ENCODE peak calls at places on chromosomes 4 and X, in four cellular contexts. K is effector memory CD4-positive, alpha-beta T cell; A is AG04450; Y is head of caudate nucleus. V is an unnamed sample.

GRCh38 chr4:119873132-119873531 is 193.5 kb downstream of the MAD2L1 start:
- DNase-seq in A (no peak), Y (no peak), K (no peak), V (no peak)

GRCh38 chrX:123854329-123854728 is 5.5 kb upstream of the XIAP start:
- DNase-seq in A (no peak), Y (no peak), K (no peak), V (no peak)

GRCh38 chr4:170089743-170090666 is at the start of gene AADAT:
- DNase-seq in Y (peak), K (no peak), A (peak), V (no peak)

GRCh38 chr4:95212692-95213091 is 336.1 kb downstream of the UNC5C start:
- DNase-seq in A (no peak), K (no peak), Y (no peak), V (no peak)

GRCh38 chr4:89837385-89837995 is 529 bp upstream of the SNCA start:
- DNase-seq in Y (peak), K (no peak), A (no peak), V (no peak)

GRCh38 chrX:70478521-70478920 is 33.9 kb downstream of the DLG3 start:
- DNase-seq in K (no peak), A (no peak), Y (no peak), V (no peak)

GRCh38 chr4:23969635-23970034 is 79.8 kb upstream of the PPARGC1A start:
- DNase-seq in Y (no peak), A (no peak), K (no peak), V (no peak)

GRCh38 chr4:167248271-167248670 is 14.0 kb upstream of the SPOCK3 start:
- DNase-seq in A (no peak), K (no peak), Y (no peak), V (no peak)

GRCh38 chr4:7854697-7855370 is 84.8 kb downstream of the AFAP1 start:
- DNase-seq in Y (no peak), A (no peak), K (peak), V (peak)

GRCh38 chrX:23883737-23884354 is 23.9 kb downstream of the APOO start:
- DNase-seq in K (no peak), Y (no peak), A (no peak), V (no peak)

GRCh38 chrX:46354481-46354880 is 190.7 kb downstream of the ZNF674 start:
- DNase-seq in A (no peak), Y (no peak), K (no peak), V (no peak)

GRCh38 chr4:78565971-78566372 is 14.4 kb downstream of the ANXA3 start:
- DNase-seq in Y (no peak), A (no peak), K (no peak), V (no peak)

GRCh38 chr4:10343656-10344055 is 113.6 kb downstream of the ZNF518B start:
- DNase-seq in Y (no peak), A (no peak), K (no peak), V (no peak)

GRCh38 chrX:100928660-100929613 is at the start of gene XKRX:
- DNase-seq in A (no peak), Y (peak), K (no peak), V (no peak)

GRCh38 chr4:53854991-53855885 is 209.2 kb downstream of the CHIC2 start:
- DNase-seq in K (no peak), A (no peak), Y (no peak), V (no peak)

GRCh38 chr4:183098080-183098722 is 856 bp upstream of the WWC2 start:
- DNase-seq in A (no peak), Y (peak), K (no peak), V (no peak)

GRCh38 chr4:166836865-166837264 is 397.4 kb downstream of the SPOCK3 start:
- DNase-seq in Y (no peak), K (no peak), A (no peak), V (no peak)

GRCh38 chr4:147034372-147034771 is 88.7 kb upstream of the TTC29 start:
- DNase-seq in A (no peak), K (no peak), Y (no peak), V (no peak)

GRCh38 chr4:80240976-80241375 is 25.5 kb upstream of the FGF5 start:
- DNase-seq in Y (no peak), K (no peak), A (no peak), V (no peak)

GRCh38 chr4:5955201-5955821 is 62.4 kb upstream of the CRMP1 start:
- DNase-seq in K (no peak), Y (no peak), A (no peak), V (no peak)

GRCh38 chr4:36332023-36332781 is 50.8 kb downstream of the DTHD1 start:
- DNase-seq in K (no peak), A (no peak), Y (peak), V (no peak)

GRCh38 chr4:36288727-36289126 is 7.3 kb downstream of the DTHD1 start:
- DNase-seq in Y (no peak), K (no peak), A (no peak), V (no peak)

GRCh38 chr4:153159728-153160221 is 44.5 kb upstream of the TRIM2 start:
- DNase-seq in Y (no peak), A (no peak), K (no peak), V (no peak)

GRCh38 chr4:7014815-7015214 is 28.4 kb upstream of the TADA2B start:
- DNase-seq in K (no peak), A (no peak), Y (no peak), V (no peak)

GRCh38 chrX:41559662-41560061 is 112.5 kb downstream of the NYX start:
- DNase-seq in A (peak), Y (no peak), K (no peak), V (peak)

GRCh38 chr4:128145727-128146126 is 84.6 kb downstream of the LARP1B start:
- DNase-seq in Y (no peak), A (no peak), K (no peak), V (no peak)

GRCh38 chr4:11428701-11429571 is at the start of gene HS3ST1:
- DNase-seq in K (no peak), Y (peak), A (no peak), V (no peak)

GRCh38 chr4:184812651-184813181 is 13.1 kb downstream of the ACSL1 start:
- DNase-seq in A (no peak), Y (no peak), K (no peak), V (no peak)

GRCh38 chr4:6225469-6225868 is 25.1 kb upstream of the JAKMIP1 start:
- DNase-seq in A (no peak), K (no peak), Y (no peak), V (no peak)

GRCh38 chr4:83454626-83455025 is 997 bp downstream of the HELQ start:
- DNase-seq in K (no peak), Y (no peak), A (no peak), V (no peak)

GRCh38 chr4:15366660-15367059 is 61.2 kb upstream of the C1QTNF7 start:
- DNase-seq in K (no peak), Y (no peak), A (no peak), V (no peak)

GRCh38 chrX:11064851-11065600 is 46.1 kb upstream of the HCCS start:
- DNase-seq in K (no peak), A (peak), Y (no peak), V (peak)

GRCh38 chrX:41090568-41091238 is 5.5 kb downstream of the USP9X start:
- DNase-seq in Y (no peak), A (no peak), K (no peak), V (no peak)

GRCh38 chrX:27309406-27309805 is 153.7 kb downstream of the PPP4R3C start:
- DNase-seq in A (no peak), K (no peak), Y (no peak), V (no peak)

GRCh38 chr4:73832651-73833237 is 3.7 kb upstream of the CXCL6 start:
- DNase-seq in Y (no peak), K (no peak), A (no peak), V (peak)

GRCh38 chr4:8044699-8045098 is 105.0 kb upstream of the AFAP1 start:
- DNase-seq in Y (no peak), K (no peak), A (no peak), V (no peak)

GRCh38 chr4:122764071-122764807 is 31.7 kb downstream of the BBS12 start:
- DNase-seq in Y (no peak), A (no peak), K (no peak), V (no peak)

V was measured in non-pigmented ciliary epithelial cell.